ENCODE peak calls at places on chromosome 16, in nine cellular contexts. One of them, this sample, is unnamed.

GRCh38 chr16:72942021-72942420 is 105.9 kb downstream of the ZFHX3 start:
- DNase-seq in NCI-H345: no peak
- DNase-seq in sigmoid colon: peak
- DNase-seq in NCI-H510A treated with DMSO at 0.1 percent for 48 hours: no peak
- DNase-seq in cardiac muscle cell: no peak
- DNase-seq in dorsolateral prefrontal cortex: no peak
- DNase-seq in cardiac fibroblast: no peak
- DNase-seq in NCI-H69: no peak
- DNase-seq in AG08396: no peak
- DNase-seq in this sample: peak

GRCh38 chr16:3112058-3112880 is at the start of gene ZNF205:
- DNase-seq in NCI-H345: peak
- DNase-seq in sigmoid colon: peak
- DNase-seq in NCI-H510A treated with DMSO at 0.1 percent for 48 hours: peak
- DNase-seq in cardiac muscle cell: peak
- DNase-seq in dorsolateral prefrontal cortex: peak
- DNase-seq in cardiac fibroblast: peak
- DNase-seq in NCI-H69: peak
- DNase-seq in AG08396: peak
- DNase-seq in this sample: peak

GRCh38 chr16:54265558-54266213 is 20.9 kb downstream of the IRX3 start:
- DNase-seq in NCI-H345: no peak
- DNase-seq in sigmoid colon: no peak
- DNase-seq in NCI-H510A treated with DMSO at 0.1 percent for 48 hours: no peak
- DNase-seq in cardiac muscle cell: peak
- DNase-seq in dorsolateral prefrontal cortex: no peak
- DNase-seq in cardiac fibroblast: peak
- DNase-seq in NCI-H69: no peak
- DNase-seq in AG08396: no peak
- DNase-seq in this sample: peak

GRCh38 chr16:20203277-20203676 is 124.0 kb downstream of the GP2 start:
- DNase-seq in NCI-H345: no peak
- DNase-seq in sigmoid colon: no peak
- DNase-seq in NCI-H510A treated with DMSO at 0.1 percent for 48 hours: no peak
- DNase-seq in cardiac muscle cell: no peak
- DNase-seq in dorsolateral prefrontal cortex: no peak
- DNase-seq in cardiac fibroblast: no peak
- DNase-seq in NCI-H69: no peak
- DNase-seq in AG08396: no peak
- DNase-seq in this sample: no peak

GRCh38 chr16:57729182-57729484 is 6.4 kb upstream of the KATNB1 start:
- DNase-seq in NCI-H345: no peak
- DNase-seq in sigmoid colon: no peak
- DNase-seq in NCI-H510A treated with DMSO at 0.1 percent for 48 hours: no peak
- DNase-seq in cardiac muscle cell: no peak
- DNase-seq in dorsolateral prefrontal cortex: no peak
- DNase-seq in cardiac fibroblast: no peak
- DNase-seq in NCI-H69: no peak
- DNase-seq in AG08396: no peak
- DNase-seq in this sample: no peak

GRCh38 chr16:67526149-67526732 is 2.4 kb upstream of the RIPOR1 start:
- DNase-seq in NCI-H345: no peak
- DNase-seq in sigmoid colon: no peak
- DNase-seq in NCI-H510A treated with DMSO at 0.1 percent for 48 hours: no peak
- DNase-seq in cardiac muscle cell: peak
- DNase-seq in dorsolateral prefrontal cortex: no peak
- DNase-seq in cardiac fibroblast: no peak
- DNase-seq in NCI-H69: no peak
- DNase-seq in AG08396: no peak
- DNase-seq in this sample: no peak

GRCh38 chr16:96935-97381 is 18.9 kb downstream of the MPG start:
- DNase-seq in NCI-H345: peak
- DNase-seq in sigmoid colon: peak
- DNase-seq in NCI-H510A treated with DMSO at 0.1 percent for 48 hours: peak
- DNase-seq in cardiac muscle cell: peak
- DNase-seq in dorsolateral prefrontal cortex: peak
- DNase-seq in cardiac fibroblast: peak
- DNase-seq in NCI-H69: peak
- DNase-seq in AG08396: peak
- DNase-seq in this sample: peak

GRCh38 chr16:79483336-79483735 is 117.2 kb downstream of the MAF start:
- DNase-seq in NCI-H345: no peak
- DNase-seq in sigmoid colon: no peak
- DNase-seq in NCI-H510A treated with DMSO at 0.1 percent for 48 hours: no peak
- DNase-seq in cardiac muscle cell: no peak
- DNase-seq in dorsolateral prefrontal cortex: no peak
- DNase-seq in cardiac fibroblast: no peak
- DNase-seq in NCI-H69: no peak
- DNase-seq in AG08396: no peak
- DNase-seq in this sample: no peak

GRCh38 chr16:3129137-3130131 is 5.4 kb upstream of the ZNF213 start:
- DNase-seq in NCI-H345: peak
- DNase-seq in sigmoid colon: peak
- DNase-seq in NCI-H510A treated with DMSO at 0.1 percent for 48 hours: peak
- DNase-seq in cardiac muscle cell: peak
- DNase-seq in dorsolateral prefrontal cortex: peak
- DNase-seq in cardiac fibroblast: peak
- DNase-seq in NCI-H69: peak
- DNase-seq in AG08396: peak
- DNase-seq in this sample: peak

GRCh38 chr16:79132745-79133144 is 467.8 kb downstream of the MAF start:
- DNase-seq in NCI-H345: no peak
- DNase-seq in sigmoid colon: no peak
- DNase-seq in NCI-H510A treated with DMSO at 0.1 percent for 48 hours: no peak
- DNase-seq in cardiac muscle cell: no peak
- DNase-seq in dorsolateral prefrontal cortex: no peak
- DNase-seq in cardiac fibroblast: no peak
- DNase-seq in NCI-H69: no peak
- DNase-seq in AG08396: no peak
- DNase-seq in this sample: no peak

GRCh38 chr16:49453983-49454382 is 80.4 kb downstream of the C16orf78 start:
- DNase-seq in NCI-H345: no peak
- DNase-seq in sigmoid colon: peak
- DNase-seq in NCI-H510A treated with DMSO at 0.1 percent for 48 hours: no peak
- DNase-seq in cardiac muscle cell: no peak
- DNase-seq in dorsolateral prefrontal cortex: no peak
- DNase-seq in cardiac fibroblast: no peak
- DNase-seq in NCI-H69: no peak
- DNase-seq in AG08396: no peak
- DNase-seq in this sample: no peak

GRCh38 chr16:85422374-85423185 is 190.5 kb upstream of the GSE1 start:
- DNase-seq in NCI-H345: peak
- DNase-seq in sigmoid colon: peak
- DNase-seq in NCI-H510A treated with DMSO at 0.1 percent for 48 hours: peak
- DNase-seq in cardiac muscle cell: no peak
- DNase-seq in dorsolateral prefrontal cortex: no peak
- DNase-seq in cardiac fibroblast: peak
- DNase-seq in NCI-H69: peak
- DNase-seq in AG08396: no peak
- DNase-seq in this sample: peak

GRCh38 chr16:1335996-1336395 is 2.6 kb downstream of the BAIAP3 start:
- DNase-seq in NCI-H345: peak
- DNase-seq in sigmoid colon: no peak
- DNase-seq in NCI-H510A treated with DMSO at 0.1 percent for 48 hours: no peak
- DNase-seq in cardiac muscle cell: no peak
- DNase-seq in dorsolateral prefrontal cortex: no peak
- DNase-seq in cardiac fibroblast: no peak
- DNase-seq in NCI-H69: peak
- DNase-seq in AG08396: no peak
- DNase-seq in this sample: no peak

GRCh38 chr16:70638814-70639792 is 7.3 kb upstream of the IL34 start:
- DNase-seq in NCI-H345: no peak
- DNase-seq in sigmoid colon: peak
- DNase-seq in NCI-H510A treated with DMSO at 0.1 percent for 48 hours: no peak
- DNase-seq in cardiac muscle cell: peak
- DNase-seq in dorsolateral prefrontal cortex: no peak
- DNase-seq in cardiac fibroblast: peak
- DNase-seq in NCI-H69: no peak
- DNase-seq in AG08396: no peak
- DNase-seq in this sample: peak

GRCh38 chr16:70395345-70395901 is 43.5 kb downstream of the ST3GAL2 start:
- DNase-seq in NCI-H345: no peak
- DNase-seq in sigmoid colon: no peak
- DNase-seq in NCI-H510A treated with DMSO at 0.1 percent for 48 hours: peak
- DNase-seq in cardiac muscle cell: peak
- DNase-seq in dorsolateral prefrontal cortex: no peak
- DNase-seq in cardiac fibroblast: peak
- DNase-seq in NCI-H69: peak
- DNase-seq in AG08396: peak
- DNase-seq in this sample: peak